ENCODE peak calls at places on chromosomes 11 and 22, in four cellular contexts. P, X, Q and U are unnamed samples.

GRCh38 chr22:43884600-43885318 is 7.1 kb downstream of the PNPLA5 start:
- DNase-seq in X (peak), P (peak), Q (peak), U (peak)

GRCh38 chr11:76653674-76654309 is 16.8 kb downstream of the LRRC32 start:
- DNase-seq in P (no peak), Q (no peak), X (peak), U (no peak)

GRCh38 chr11:116460156-116460965 is 312.4 kb downstream of the BUD13 start:
- DNase-seq in X (no peak), P (no peak), Q (no peak), U (no peak)

GRCh38 chr11:70537576-70538571 is 139.5 kb downstream of the CTTN start:
- DNase-seq in X (no peak), P (no peak), Q (no peak), U (no peak)

GRCh38 chr11:110979696-110980095 is 265.8 kb upstream of the POU2AF2 start:
- DNase-seq in P (peak), Q (no peak), X (no peak), U (peak)

GRCh38 chr22:40004836-40005235 is 10.1 kb downstream of the FAM83F start:
- DNase-seq in X (no peak), Q (no peak), P (no peak), U (no peak)

GRCh38 chr11:113447621-113448310 is 27.4 kb downstream of the DRD2 start:
- DNase-seq in P (peak), X (no peak), Q (peak), U (peak)

GRCh38 chr11:112751312-112751711 is 209.9 kb upstream of the NCAM1 start:
- DNase-seq in P (no peak), X (no peak), Q (no peak), U (no peak)

GRCh38 chr22:31346255-31346732 is at the start of gene PATZ1:
- DNase-seq in P (peak), X (peak), Q (peak), U (no peak)

GRCh38 chr11:13881176-13881680 is 81.3 kb upstream of the SPON1 start:
- DNase-seq in X (no peak), P (no peak), Q (no peak), U (no peak)

GRCh38 chr11:46697303-46697702 is 3.1 kb downstream of the ARHGAP1 start:
- DNase-seq in P (no peak), X (no peak), Q (no peak), U (no peak)

GRCh38 chr11:94793002-94793401 is 24.8 kb downstream of the AMOTL1 start:
- DNase-seq in X (no peak), Q (no peak), P (no peak), U (no peak)

GRCh38 chr22:24950272-24950902 is 2.1 kb upstream of the KIAA1671 start:
- DNase-seq in P (peak), X (no peak), Q (no peak), U (peak)

GRCh38 chr11:76631566-76632308 is 38.8 kb downstream of the LRRC32 start:
- DNase-seq in P (no peak), Q (no peak), X (no peak), U (no peak)

DNA sequence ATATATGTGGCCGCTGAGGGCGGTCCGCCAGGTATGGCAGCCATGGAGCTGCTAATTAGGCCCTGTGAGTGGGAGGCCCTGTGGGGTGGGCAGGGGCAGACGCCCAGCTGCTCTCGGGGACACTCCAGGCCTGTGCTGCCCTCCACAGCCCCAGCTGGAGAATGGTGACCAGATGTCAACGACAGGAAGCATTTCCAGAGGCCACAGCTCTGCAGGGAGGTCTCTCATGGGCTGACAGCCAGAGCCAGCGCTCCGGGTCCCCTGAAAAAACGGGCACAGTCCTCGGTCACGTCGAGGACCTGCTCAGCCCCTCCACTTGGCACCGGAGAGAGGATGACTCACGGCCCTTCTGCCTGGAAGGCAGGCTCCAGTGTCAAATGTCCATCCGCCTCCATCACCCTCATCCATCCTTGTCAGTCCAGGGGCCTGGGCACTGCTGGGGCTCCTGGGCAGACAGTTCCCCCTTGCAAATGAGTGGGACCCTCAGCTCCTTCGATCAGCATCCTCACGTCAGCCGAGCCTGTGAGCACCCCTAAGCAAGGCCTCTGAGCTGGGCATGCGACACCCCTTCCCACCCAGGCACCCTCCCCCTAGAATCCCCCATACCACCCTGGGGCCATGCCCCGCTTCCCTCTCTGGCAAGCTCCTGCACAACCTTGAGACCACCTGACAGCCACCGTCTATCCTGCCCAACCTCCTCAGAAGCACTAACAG is 1.9 kb downstream of the BID start:
- DNase-seq in P (no peak), X (no peak), Q (no peak), U (peak)
- H3K4me3 ChIP-seq in P (no peak), X (no peak), Q (peak), U (no peak)

DNA sequence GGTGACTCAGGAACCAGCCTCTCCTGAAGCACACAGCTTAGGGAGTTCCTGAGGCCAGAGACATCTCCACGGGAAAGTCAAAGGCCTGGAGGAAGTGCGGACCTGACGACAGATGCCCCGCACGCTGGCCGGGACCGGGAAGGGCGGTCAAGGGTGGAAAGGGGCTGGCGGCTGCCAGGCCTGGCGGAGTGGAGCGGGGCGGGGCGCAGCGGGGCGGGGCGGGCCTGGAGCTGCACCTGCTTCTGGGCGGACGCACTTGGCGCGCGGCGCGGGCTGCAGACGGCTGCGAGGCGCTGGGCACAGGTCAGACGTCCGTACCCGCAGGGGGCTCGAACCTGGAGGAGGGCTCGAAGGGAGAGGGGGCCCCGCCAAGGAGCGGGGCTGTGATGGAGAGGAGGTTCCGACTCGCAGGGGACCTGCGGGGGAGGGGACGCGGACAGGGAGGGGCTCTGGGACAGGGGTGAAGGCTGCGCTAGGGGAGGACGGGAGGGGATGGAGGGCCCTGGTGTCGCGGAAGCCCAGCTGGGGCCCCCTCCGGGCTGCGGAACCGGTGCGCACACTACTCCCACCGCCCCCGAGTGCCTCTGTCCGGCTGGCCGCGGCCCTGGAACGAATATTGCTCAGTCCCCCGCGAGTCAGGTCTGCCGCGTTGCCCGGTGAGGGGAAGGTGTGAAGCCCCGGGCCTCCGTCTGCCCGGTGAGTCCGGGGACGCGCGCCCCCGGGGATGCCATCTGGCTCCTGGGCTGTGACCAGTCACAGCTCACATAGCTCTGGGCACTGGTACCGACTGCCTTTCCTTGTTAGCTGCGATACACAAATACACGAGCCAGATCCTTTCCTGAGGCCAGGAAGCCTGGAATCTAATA is at the start of gene TMEM45B:
- DNase-seq in P (no peak), X (no peak), Q (no peak), U (no peak)
- H3K4me3 ChIP-seq in P (peak), X (peak), Q (no peak), U (peak)

DNA sequence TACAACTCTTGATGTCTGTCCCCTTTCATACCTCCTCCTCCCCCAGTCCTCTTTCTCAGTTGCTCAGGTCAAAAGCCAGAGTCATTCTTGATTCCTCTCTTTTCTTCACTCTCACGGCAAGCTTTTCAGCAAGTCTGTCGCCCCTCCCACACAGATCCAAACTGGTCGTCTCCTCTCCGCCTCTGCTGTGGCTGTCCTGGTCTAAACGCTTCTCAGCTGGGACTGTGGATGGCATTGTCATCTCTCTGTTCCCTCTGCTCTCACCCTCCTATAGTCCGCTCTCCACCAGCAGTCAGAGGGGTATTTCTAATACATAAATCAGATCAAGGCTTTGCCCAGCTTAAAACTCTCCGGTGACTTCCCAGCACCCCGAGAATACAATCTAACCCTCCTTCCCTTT is 46.8 kb upstream of the SPATA19 start:
- DNase-seq in P (no peak), Q (no peak), X (no peak), U (no peak)
- H3K4me3 ChIP-seq in P (no peak), Q (no peak), X (no peak), U (no peak)

GRCh38 chr11:102293873-102294601 is 23.2 kb upstream of the BIRC3 start:
- DNase-seq in Q (peak), P (peak), X (no peak), U (peak)
- H3K4me3 ChIP-seq in Q (no peak), P (no peak), X (no peak), U (no peak)

GRCh38 chr22:37633082-37633692 is 6.3 kb upstream of the SH3BP1 start:
- DNase-seq in P (no peak), Q (peak), X (no peak), U (no peak)

GRCh38 chr22:37634505-37635002 is 4.9 kb upstream of the SH3BP1 start:
- DNase-seq in Q (no peak), X (no peak), P (no peak), U (no peak)

GRCh38 chr22:37632174-37633081 is 7.0 kb upstream of the SH3BP1 start:
- DNase-seq in X (peak), P (no peak), Q (no peak), U (no peak)

GRCh38 chr22:37635157-37635556 is 4.3 kb upstream of the SH3BP1 start:
- DNase-seq in Q (no peak), X (no peak), P (no peak), U (no peak)

GRCh38 chr22:37633693-37634504 is 5.6 kb upstream of the SH3BP1 start:
- DNase-seq in P (no peak), Q (peak), X (peak), U (no peak)
- H3K4me3 ChIP-seq in P (no peak), Q (peak), X (peak), U (no peak)

GRCh38 chr22:49803134-49803533 is 24.5 kb downstream of the BRD1 start:
- DNase-seq in X (no peak), Q (no peak), P (no peak), U (no peak)
- H3K4me3 ChIP-seq in X (no peak), Q (no peak), P (no peak), U (no peak)

DNA sequence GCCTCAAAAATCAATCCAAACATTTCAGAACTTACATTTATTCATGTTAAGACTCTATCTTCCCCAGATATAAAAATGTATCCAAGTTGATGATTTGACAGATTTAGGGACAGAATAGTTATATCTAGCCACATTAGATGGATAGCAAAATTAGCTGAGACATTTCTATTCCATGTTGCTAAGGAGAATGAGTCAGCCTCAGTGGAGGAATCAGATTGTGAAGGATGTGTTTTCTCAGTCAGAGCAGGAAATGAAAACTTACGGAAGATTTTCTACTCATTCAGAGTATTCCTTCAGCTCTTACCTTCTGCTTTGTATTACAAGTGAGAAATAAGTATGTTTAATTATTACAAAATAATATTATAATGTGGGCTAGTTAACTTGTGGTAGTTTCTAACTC is 556.3 kb upstream of the ANO3 start:
- DNase-seq in Q (no peak), X (no peak), P (no peak), U (peak)
- H3K4me3 ChIP-seq in Q (no peak), X (no peak), P (no peak), U (no peak)